ENCODE peak calls at places on chromosome 14, in ten cellular contexts. W is ovary, J is A549, C is IMR-90, K is GM12891, B is K562, I is adrenal gland, Y is HepG2, D is heart left ventricle, R is spleen. N is an unnamed sample.

GRCh38 chr14:96364911-96365310 is 1.6 kb downstream of the GSKIP start:
- DNase-seq in Y (no peak), R (no peak), C (no peak), B (peak; percentile 4), I (no peak), J (no peak), D (no peak), W (no peak), K (no peak), N (no peak)

GRCh38 chr14:62689741-62690140 is 355.5 kb downstream of the KCNH5 start:
- DNase-seq in J (peak; percentile 55), K (no peak), W (no peak), C (no peak), D (no peak), R (no peak), Y (peak; percentile 66), I (no peak), B (no peak), N (no peak)

GRCh38 chr14:24094839-24095195 is 706 bp downstream of the PCK2 start:
- DNase-seq in R (peak; percentile 83), C (no peak), K (no peak), J (no peak), W (no peak), B (peak; percentile 12), I (no peak), D (no peak), Y (no peak), N (no peak)

GRCh38 chr14:98931911-98932310 is 340.1 kb downstream of the BCL11B start:
- DNase-seq in K (no peak), W (no peak), J (no peak), D (no peak), Y (no peak), B (no peak), C (no peak), I (no peak), R (peak; percentile 84), N (no peak)

GRCh38 chr14:33964599-33965317 is 13.9 kb upstream of the EGLN3 start:
- DNase-seq in B (peak; percentile 85), R (no peak), Y (no peak), C (no peak), K (no peak), J (no peak), D (no peak), W (no peak), I (no peak), N (no peak)

GRCh38 chr14:90545966-90546751 is 149.3 kb downstream of the CALM1 start:
- DNase-seq in B (no peak), D (peak; percentile 59), I (peak; percentile 66), K (no peak), R (peak; percentile 54), C (no peak), J (no peak), Y (no peak), W (no peak), N (no peak)

GRCh38 chr14:73239463-73240241 is 2.3 kb downstream of the PAPLN start:
- DNase-seq in I (peak; percentile 55), D (no peak), C (peak; percentile 49), K (no peak), R (no peak), B (no peak), Y (no peak), J (no peak), W (peak; percentile 83), N (peak; percentile 62)

GRCh38 chr14:90510208-90510607 is 113.4 kb downstream of the CALM1 start:
- DNase-seq in I (no peak), Y (no peak), J (no peak), W (no peak), C (no peak), B (no peak), K (no peak), D (no peak), R (no peak), N (no peak)

GRCh38 chr14:22994762-22995275 is 12.5 kb upstream of the AJUBA start:
- DNase-seq in D (peak; percentile 27), B (peak; percentile 74), K (no peak), Y (peak; percentile 67), C (peak; percentile 48), W (peak; percentile 71), R (no peak), J (peak; percentile 40), I (no peak), N (no peak)

GRCh38 chr14:97625512-97625911 is 828.3 kb downstream of the VRK1 start:
- DNase-seq in I (no peak), J (no peak), K (no peak), D (no peak), C (no peak), W (no peak), B (no peak), R (no peak), Y (no peak), N (no peak)

GRCh38 chr14:79605863-79606262 is 605.4 kb downstream of the DIO2 start:
- DNase-seq in R (no peak), I (no peak), J (no peak), W (no peak), C (no peak), K (no peak), D (no peak), Y (no peak), B (no peak), N (no peak)

GRCh38 chr14:53881161-53881846 is 75.3 kb downstream of the BMP4 start:
- DNase-seq in K (no peak), C (peak; percentile 56), B (no peak), Y (peak; percentile 86), R (no peak), J (peak; percentile 35), D (no peak), W (no peak), I (no peak), N (no peak)

GRCh38 chr14:60653709-60654161 is 4.5 kb upstream of the SIX1 start:
- DNase-seq in W (no peak), D (no peak), C (no peak), K (no peak), B (no peak), I (no peak), R (no peak), Y (no peak), J (no peak), N (no peak)

GRCh38 chr14:104799657-104800599 is 973 bp upstream of the ZBTB42 start:
- DNase-seq in J (no peak), K (peak; percentile 88), I (peak; percentile 85), Y (peak; percentile 76), D (peak; percentile 93), C (peak; percentile 67), W (peak; percentile 89), B (peak; percentile 87), R (peak; percentile 96), N (peak; percentile 61)
- TF ChIP-seq POLR2A in J (no peak), K (no peak), I (no peak), Y (no peak), D (no peak), C (no peak), W (peak; percentile 50), B (peak; percentile 30), R (peak; percentile 16), N (no peak)

GRCh38 chr14:100680439-100681051 is 46.1 kb upstream of the DLK1 start:
- DNase-seq in D (peak; percentile 35), J (no peak), B (peak; percentile 66), W (peak; percentile 81), I (peak; percentile 59), Y (no peak), K (no peak), R (no peak), C (no peak), N (no peak)
- TF ChIP-seq POLR2A in D (no peak), J (no peak), B (no peak), W (peak; percentile 14), I (no peak), Y (no peak), K (no peak), R (no peak), C (no peak), N (no peak)

DNA sequence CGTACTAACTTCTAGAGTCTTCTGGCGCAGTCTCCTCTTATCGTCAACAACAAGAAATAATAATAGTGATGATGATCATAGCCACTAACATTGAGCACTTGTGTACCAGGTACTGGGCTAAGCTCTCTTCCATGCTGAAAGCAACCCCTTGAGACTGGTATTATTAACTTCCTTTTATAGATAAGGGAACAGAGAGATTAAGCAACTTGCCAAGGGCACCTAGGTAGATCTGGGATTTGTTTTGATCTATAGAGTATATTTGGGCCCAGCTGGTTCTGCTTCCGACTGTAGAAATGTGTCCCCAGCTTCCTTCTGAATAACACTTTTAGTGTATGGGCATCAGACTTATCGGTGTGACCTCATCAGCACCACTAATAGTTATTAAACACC is 1.1 kb upstream of the ZNF219 start:
- DNase-seq in B (no peak), R (no peak), D (no peak), J (no peak), K (no peak), Y (no peak), I (no peak), W (no peak), C (no peak), N (no peak)
- TF ChIP-seq POLR2A in B (no peak), R (no peak), D (no peak), J (no peak), K (no peak), Y (no peak), I (no peak), W (no peak), C (no peak), N (no peak)

GRCh38 chr14:104106471-104106991 is 21.0 kb downstream of the ASPG start:
- DNase-seq in Y (no peak), K (no peak), R (peak; percentile 57), W (no peak), C (no peak), B (no peak), J (no peak), I (no peak), D (no peak), N (no peak)

GRCh38 chr14:104108570-104109060 is 23.1 kb downstream of the ASPG start:
- DNase-seq in W (peak; percentile 33), D (no peak), J (no peak), K (no peak), C (no peak), Y (no peak), B (no peak), I (no peak), R (no peak), N (no peak)

GRCh38 chr14:104107611-104108569 is 22.4 kb downstream of the ASPG start:
- DNase-seq in J (no peak), R (peak; percentile 59), C (no peak), Y (no peak), K (no peak), W (peak; percentile 41), I (no peak), D (no peak), B (peak; percentile 19), N (no peak)

GRCh38 chr14:104105822-104106470 is 20.4 kb downstream of the ASPG start:
- DNase-seq in J (no peak), I (no peak), Y (no peak), D (no peak), C (no peak), W (peak; percentile 35), B (no peak), K (no peak), R (peak; percentile 65), N (no peak)

DNA sequence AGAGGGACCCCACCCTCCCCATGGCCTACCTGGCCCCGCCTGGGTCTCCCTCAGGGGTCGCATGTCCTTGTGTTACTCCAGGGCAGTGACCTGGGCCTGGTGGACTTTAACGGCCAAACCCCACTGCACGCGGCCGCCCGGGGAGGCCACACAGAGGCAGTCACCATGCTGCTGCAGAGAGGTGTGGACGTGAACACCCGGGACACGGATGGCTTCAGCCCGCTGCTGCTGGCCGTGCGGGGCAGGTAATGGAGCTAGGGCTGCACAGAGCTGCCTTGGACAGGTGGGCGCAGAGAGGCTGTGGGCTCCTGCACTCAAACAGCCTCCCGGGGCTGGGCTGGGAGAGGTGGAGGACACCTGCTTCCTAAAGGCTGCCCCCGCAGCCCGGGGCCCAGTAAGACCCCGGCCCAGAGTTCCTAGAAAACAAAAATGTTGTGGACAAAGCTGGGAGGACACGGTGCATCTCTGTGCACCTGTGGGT is 21.6 kb downstream of the ASPG start:
- DNase-seq in D (no peak), W (no peak), C (no peak), J (no peak), R (peak; percentile 56), Y (no peak), K (no peak), B (no peak), I (no peak), N (no peak)
- TF ChIP-seq POLR2A in D (no peak), W (no peak), C (no peak), J (no peak), R (no peak), Y (no peak), K (no peak), B (no peak), I (no peak), N (no peak)